ENCODE peak calls at places on chromosomes 16 and 17, in nine cellular contexts. One of them, this sample, is unnamed.

GRCh38 chr16:342455-343213 is 9.9 kb downstream of the AXIN1 start:
- DNase-seq in central memory CD4-positive, alpha-beta T cell: no peak
- DNase-seq in left ventricle myocardium inferior: no peak
- DNase-seq in AG08396: no peak
- DNase-seq in skeletal muscle cell: no peak
- DNase-seq in AG10803: no peak
- DNase-seq in activated CD4-positive, alpha-beta T cell treated with anti-CD3 and anti-CD28 coated beads, Interleukin-2, amount 50 U/mL, for 4 hours: no peak
- DNase-seq in cardiac fibroblast: no peak
- DNase-seq in CD4-positive, alpha-beta memory T cell: no peak
- DNase-seq in this sample: no peak

GRCh38 chr17:17440938-17441730 is 35.7 kb upstream of the MED9 start:
- DNase-seq in skeletal muscle cell: no peak
- DNase-seq in left ventricle myocardium inferior: no peak
- DNase-seq in activated CD4-positive, alpha-beta T cell treated with anti-CD3 and anti-CD28 coated beads, Interleukin-2, amount 50 U/mL, for 4 hours: no peak
- DNase-seq in cardiac fibroblast: no peak
- DNase-seq in CD4-positive, alpha-beta memory T cell: no peak
- DNase-seq in AG10803: no peak
- DNase-seq in central memory CD4-positive, alpha-beta T cell: no peak
- DNase-seq in AG08396: no peak
- DNase-seq in this sample: no peak

GRCh38 chr17:80225230-80225629 is 5.0 kb downstream of the SLC26A11 start:
- DNase-seq in cardiac fibroblast: no peak
- DNase-seq in skeletal muscle cell: no peak
- DNase-seq in activated CD4-positive, alpha-beta T cell treated with anti-CD3 and anti-CD28 coated beads, Interleukin-2, amount 50 U/mL, for 4 hours: no peak
- DNase-seq in CD4-positive, alpha-beta memory T cell: no peak
- DNase-seq in central memory CD4-positive, alpha-beta T cell: no peak
- DNase-seq in AG08396: no peak
- DNase-seq in left ventricle myocardium inferior: no peak
- DNase-seq in AG10803: no peak
- DNase-seq in this sample: no peak

GRCh38 chr17:37713028-37713431 is 31.8 kb downstream of the HNF1B start:
- DNase-seq in AG10803: no peak
- DNase-seq in activated CD4-positive, alpha-beta T cell treated with anti-CD3 and anti-CD28 coated beads, Interleukin-2, amount 50 U/mL, for 4 hours: no peak
- DNase-seq in CD4-positive, alpha-beta memory T cell: no peak
- DNase-seq in skeletal muscle cell: no peak
- DNase-seq in left ventricle myocardium inferior: no peak
- DNase-seq in cardiac fibroblast: no peak
- DNase-seq in AG08396: no peak
- DNase-seq in central memory CD4-positive, alpha-beta T cell: no peak
- DNase-seq in this sample: no peak

GRCh38 chr17:79192503-79193500 is 118.2 kb downstream of the ENGASE start:
- DNase-seq in skeletal muscle cell: no peak
- DNase-seq in AG10803: peak
- DNase-seq in activated CD4-positive, alpha-beta T cell treated with anti-CD3 and anti-CD28 coated beads, Interleukin-2, amount 50 U/mL, for 4 hours: no peak
- DNase-seq in AG08396: peak
- DNase-seq in CD4-positive, alpha-beta memory T cell: no peak
- DNase-seq in central memory CD4-positive, alpha-beta T cell: no peak
- DNase-seq in cardiac fibroblast: peak
- DNase-seq in left ventricle myocardium inferior: peak
- DNase-seq in this sample: no peak

GRCh38 chr16:81335669-81336068 is 20.9 kb downstream of the GAN start:
- DNase-seq in AG08396: no peak
- DNase-seq in left ventricle myocardium inferior: no peak
- DNase-seq in activated CD4-positive, alpha-beta T cell treated with anti-CD3 and anti-CD28 coated beads, Interleukin-2, amount 50 U/mL, for 4 hours: no peak
- DNase-seq in CD4-positive, alpha-beta memory T cell: no peak
- DNase-seq in cardiac fibroblast: no peak
- DNase-seq in AG10803: no peak
- DNase-seq in skeletal muscle cell: no peak
- DNase-seq in central memory CD4-positive, alpha-beta T cell: no peak
- DNase-seq in this sample: no peak

GRCh38 chr16:30444231-30445148 is 1.2 kb downstream of the SEPHS2 start:
- DNase-seq in left ventricle myocardium inferior: no peak
- DNase-seq in AG08396: no peak
- DNase-seq in AG10803: no peak
- DNase-seq in CD4-positive, alpha-beta memory T cell: no peak
- DNase-seq in skeletal muscle cell: no peak
- DNase-seq in cardiac fibroblast: no peak
- DNase-seq in activated CD4-positive, alpha-beta T cell treated with anti-CD3 and anti-CD28 coated beads, Interleukin-2, amount 50 U/mL, for 4 hours: no peak
- DNase-seq in central memory CD4-positive, alpha-beta T cell: no peak
- DNase-seq in this sample: no peak

GRCh38 chr17:67245694-67246397 is 850 bp upstream of the HELZ start:
- DNase-seq in AG08396: peak
- DNase-seq in left ventricle myocardium inferior: peak
- DNase-seq in skeletal muscle cell: no peak
- DNase-seq in activated CD4-positive, alpha-beta T cell treated with anti-CD3 and anti-CD28 coated beads, Interleukin-2, amount 50 U/mL, for 4 hours: peak
- DNase-seq in AG10803: no peak
- DNase-seq in cardiac fibroblast: no peak
- DNase-seq in CD4-positive, alpha-beta memory T cell: peak
- DNase-seq in central memory CD4-positive, alpha-beta T cell: peak
- DNase-seq in this sample: peak

GRCh38 chr17:49290690-49291326 is 60.2 kb upstream of the PHOSPHO1 start:
- DNase-seq in skeletal muscle cell: peak
- DNase-seq in central memory CD4-positive, alpha-beta T cell: no peak
- DNase-seq in activated CD4-positive, alpha-beta T cell treated with anti-CD3 and anti-CD28 coated beads, Interleukin-2, amount 50 U/mL, for 4 hours: no peak
- DNase-seq in AG08396: peak
- DNase-seq in cardiac fibroblast: peak
- DNase-seq in left ventricle myocardium inferior: no peak
- DNase-seq in AG10803: peak
- DNase-seq in CD4-positive, alpha-beta memory T cell: no peak
- DNase-seq in this sample: no peak

GRCh38 chr17:77217136-77217535 is 76.4 kb downstream of the SEC14L1 start:
- DNase-seq in CD4-positive, alpha-beta memory T cell: no peak
- DNase-seq in activated CD4-positive, alpha-beta T cell treated with anti-CD3 and anti-CD28 coated beads, Interleukin-2, amount 50 U/mL, for 4 hours: no peak
- DNase-seq in AG10803: no peak
- DNase-seq in central memory CD4-positive, alpha-beta T cell: no peak
- DNase-seq in AG08396: no peak
- DNase-seq in skeletal muscle cell: no peak
- DNase-seq in left ventricle myocardium inferior: no peak
- DNase-seq in cardiac fibroblast: no peak
- DNase-seq in this sample: no peak

GRCh38 chr17:4189280-4189679 is 46.3 kb downstream of the CYB5D2 start:
- DNase-seq in CD4-positive, alpha-beta memory T cell: peak
- DNase-seq in AG08396: no peak
- DNase-seq in central memory CD4-positive, alpha-beta T cell: peak
- DNase-seq in cardiac fibroblast: no peak
- DNase-seq in left ventricle myocardium inferior: no peak
- DNase-seq in skeletal muscle cell: no peak
- DNase-seq in AG10803: no peak
- DNase-seq in activated CD4-positive, alpha-beta T cell treated with anti-CD3 and anti-CD28 coated beads, Interleukin-2, amount 50 U/mL, for 4 hours: no peak
- DNase-seq in this sample: no peak

GRCh38 chr17:74176546-74177001 is 26.9 kb upstream of the RPL38 start:
- DNase-seq in CD4-positive, alpha-beta memory T cell: peak
- DNase-seq in central memory CD4-positive, alpha-beta T cell: peak
- DNase-seq in AG10803: peak
- DNase-seq in activated CD4-positive, alpha-beta T cell treated with anti-CD3 and anti-CD28 coated beads, Interleukin-2, amount 50 U/mL, for 4 hours: peak
- DNase-seq in skeletal muscle cell: no peak
- DNase-seq in left ventricle myocardium inferior: peak
- DNase-seq in cardiac fibroblast: peak
- DNase-seq in AG08396: peak
- DNase-seq in this sample: no peak

GRCh38 chr17:32112416-32112815 is 29.9 kb upstream of the RHOT1 start:
- DNase-seq in skeletal muscle cell: no peak
- DNase-seq in central memory CD4-positive, alpha-beta T cell: no peak
- DNase-seq in activated CD4-positive, alpha-beta T cell treated with anti-CD3 and anti-CD28 coated beads, Interleukin-2, amount 50 U/mL, for 4 hours: no peak
- DNase-seq in AG08396: no peak
- DNase-seq in AG10803: no peak
- DNase-seq in CD4-positive, alpha-beta memory T cell: no peak
- DNase-seq in left ventricle myocardium inferior: no peak
- DNase-seq in cardiac fibroblast: no peak
- DNase-seq in this sample: no peak

GRCh38 chr17:14308965-14309879 is 8.3 kb downstream of the HS3ST3B1 start:
- DNase-seq in central memory CD4-positive, alpha-beta T cell: peak
- DNase-seq in AG10803: peak
- DNase-seq in CD4-positive, alpha-beta memory T cell: peak
- DNase-seq in left ventricle myocardium inferior: peak
- DNase-seq in cardiac fibroblast: peak
- DNase-seq in AG08396: peak
- DNase-seq in activated CD4-positive, alpha-beta T cell treated with anti-CD3 and anti-CD28 coated beads, Interleukin-2, amount 50 U/mL, for 4 hours: peak
- DNase-seq in skeletal muscle cell: peak
- DNase-seq in this sample: peak

GRCh38 chr17:78523939-78524655 is 53.1 kb downstream of the DNAH17 start:
- DNase-seq in CD4-positive, alpha-beta memory T cell: no peak
- DNase-seq in cardiac fibroblast: no peak
- DNase-seq in skeletal muscle cell: no peak
- DNase-seq in activated CD4-positive, alpha-beta T cell treated with anti-CD3 and anti-CD28 coated beads, Interleukin-2, amount 50 U/mL, for 4 hours: no peak
- DNase-seq in left ventricle myocardium inferior: no peak
- DNase-seq in AG08396: no peak
- DNase-seq in central memory CD4-positive, alpha-beta T cell: no peak
- DNase-seq in AG10803: no peak
- DNase-seq in this sample: no peak

GRCh38 chr16:49918257-49918656 is 62.3 kb upstream of the ZNF423 start:
- DNase-seq in left ventricle myocardium inferior: no peak
- DNase-seq in skeletal muscle cell: no peak
- DNase-seq in CD4-positive, alpha-beta memory T cell: no peak
- DNase-seq in AG08396: no peak
- DNase-seq in activated CD4-positive, alpha-beta T cell treated with anti-CD3 and anti-CD28 coated beads, Interleukin-2, amount 50 U/mL, for 4 hours: no peak
- DNase-seq in AG10803: no peak
- DNase-seq in cardiac fibroblast: no peak
- DNase-seq in central memory CD4-positive, alpha-beta T cell: no peak
- DNase-seq in this sample: no peak

GRCh38 chr17:19533718-19534561 is at the start of gene SLC47A1:
- DNase-seq in activated CD4-positive, alpha-beta T cell treated with anti-CD3 and anti-CD28 coated beads, Interleukin-2, amount 50 U/mL, for 4 hours: no peak
- DNase-seq in left ventricle myocardium inferior: peak
- DNase-seq in cardiac fibroblast: peak
- DNase-seq in skeletal muscle cell: no peak
- DNase-seq in AG08396: peak
- DNase-seq in AG10803: no peak
- DNase-seq in CD4-positive, alpha-beta memory T cell: no peak
- DNase-seq in central memory CD4-positive, alpha-beta T cell: no peak
- DNase-seq in this sample: no peak

GRCh38 chr17:66952031-66952524 is 12.4 kb upstream of the CACNG4 start:
- DNase-seq in activated CD4-positive, alpha-beta T cell treated with anti-CD3 and anti-CD28 coated beads, Interleukin-2, amount 50 U/mL, for 4 hours: no peak
- DNase-seq in left ventricle myocardium inferior: no peak
- DNase-seq in AG08396: peak
- DNase-seq in skeletal muscle cell: peak
- DNase-seq in AG10803: peak
- DNase-seq in cardiac fibroblast: peak
- DNase-seq in CD4-positive, alpha-beta memory T cell: no peak
- DNase-seq in central memory CD4-positive, alpha-beta T cell: no peak
- DNase-seq in this sample: no peak

GRCh38 chr16:56584276-56584675 is 5.1 kb upstream of the MT3 start:
- DNase-seq in central memory CD4-positive, alpha-beta T cell: no peak
- DNase-seq in AG10803: no peak
- DNase-seq in left ventricle myocardium inferior: no peak
- DNase-seq in activated CD4-positive, alpha-beta T cell treated with anti-CD3 and anti-CD28 coated beads, Interleukin-2, amount 50 U/mL, for 4 hours: no peak
- DNase-seq in AG08396: no peak
- DNase-seq in cardiac fibroblast: no peak
- DNase-seq in skeletal muscle cell: no peak
- DNase-seq in CD4-positive, alpha-beta memory T cell: no peak
- DNase-seq in this sample: no peak

GRCh38 chr16:67279296-67280089 is at the start of gene PLEKHG4:
- DNase-seq in central memory CD4-positive, alpha-beta T cell: peak
- DNase-seq in left ventricle myocardium inferior: peak
- DNase-seq in AG08396: peak
- DNase-seq in cardiac fibroblast: peak
- DNase-seq in CD4-positive, alpha-beta memory T cell: peak
- DNase-seq in activated CD4-positive, alpha-beta T cell treated with anti-CD3 and anti-CD28 coated beads, Interleukin-2, amount 50 U/mL, for 4 hours: peak
- DNase-seq in skeletal muscle cell: no peak
- DNase-seq in AG10803: peak
- DNase-seq in this sample: peak

GRCh38 chr16:13110124-13110796 is 208.9 kb downstream of the SHISA9 start:
- DNase-seq in central memory CD4-positive, alpha-beta T cell: no peak
- DNase-seq in activated CD4-positive, alpha-beta T cell treated with anti-CD3 and anti-CD28 coated beads, Interleukin-2, amount 50 U/mL, for 4 hours: no peak
- DNase-seq in cardiac fibroblast: no peak
- DNase-seq in CD4-positive, alpha-beta memory T cell: no peak
- DNase-seq in skeletal muscle cell: peak
- DNase-seq in AG08396: no peak
- DNase-seq in left ventricle myocardium inferior: no peak
- DNase-seq in AG10803: peak
- DNase-seq in this sample: no peak

GRCh38 chr17:54906713-54907112 is 6.1 kb downstream of the TOM1L1 start:
- DNase-seq in AG10803: no peak
- DNase-seq in left ventricle myocardium inferior: no peak
- DNase-seq in CD4-positive, alpha-beta memory T cell: no peak
- DNase-seq in activated CD4-positive, alpha-beta T cell treated with anti-CD3 and anti-CD28 coated beads, Interleukin-2, amount 50 U/mL, for 4 hours: no peak
- DNase-seq in skeletal muscle cell: no peak
- DNase-seq in AG08396: no peak
- DNase-seq in central memory CD4-positive, alpha-beta T cell: no peak
- DNase-seq in cardiac fibroblast: no peak
- DNase-seq in this sample: no peak

GRCh38 chr17:50608700-50609375 is 25.8 kb upstream of the ABCC3 start:
- DNase-seq in skeletal muscle cell: no peak
- DNase-seq in activated CD4-positive, alpha-beta T cell treated with anti-CD3 and anti-CD28 coated beads, Interleukin-2, amount 50 U/mL, for 4 hours: no peak
- DNase-seq in AG10803: no peak
- DNase-seq in cardiac fibroblast: no peak
- DNase-seq in central memory CD4-positive, alpha-beta T cell: no peak
- DNase-seq in CD4-positive, alpha-beta memory T cell: no peak
- DNase-seq in left ventricle myocardium inferior: no peak
- DNase-seq in AG08396: no peak
- DNase-seq in this sample: no peak

GRCh38 chr17:45574376-45574775 is 83.9 kb upstream of the PLEKHM1 start:
- DNase-seq in central memory CD4-positive, alpha-beta T cell: no peak
- DNase-seq in CD4-positive, alpha-beta memory T cell: no peak
- DNase-seq in AG08396: no peak
- DNase-seq in activated CD4-positive, alpha-beta T cell treated with anti-CD3 and anti-CD28 coated beads, Interleukin-2, amount 50 U/mL, for 4 hours: no peak
- DNase-seq in cardiac fibroblast: peak
- DNase-seq in left ventricle myocardium inferior: no peak
- DNase-seq in AG10803: peak
- DNase-seq in skeletal muscle cell: peak
- DNase-seq in this sample: no peak

GRCh38 chr17:16915752-16916556 is 56.0 kb downstream of the TNFRSF13B start:
- DNase-seq in skeletal muscle cell: no peak
- DNase-seq in cardiac fibroblast: peak
- DNase-seq in CD4-positive, alpha-beta memory T cell: peak
- DNase-seq in AG10803: peak
- DNase-seq in central memory CD4-positive, alpha-beta T cell: no peak
- DNase-seq in AG08396: peak
- DNase-seq in left ventricle myocardium inferior: peak
- DNase-seq in activated CD4-positive, alpha-beta T cell treated with anti-CD3 and anti-CD28 coated beads, Interleukin-2, amount 50 U/mL, for 4 hours: peak
- DNase-seq in this sample: peak

GRCh38 chr17:49459401-49459984 is 35.6 kb upstream of the NGFR start:
- DNase-seq in CD4-positive, alpha-beta memory T cell: no peak
- DNase-seq in left ventricle myocardium inferior: no peak
- DNase-seq in cardiac fibroblast: no peak
- DNase-seq in AG10803: no peak
- DNase-seq in skeletal muscle cell: no peak
- DNase-seq in AG08396: no peak
- DNase-seq in central memory CD4-positive, alpha-beta T cell: no peak
- DNase-seq in activated CD4-positive, alpha-beta T cell treated with anti-CD3 and anti-CD28 coated beads, Interleukin-2, amount 50 U/mL, for 4 hours: no peak
- DNase-seq in this sample: no peak

GRCh38 chr17:35577826-35578194 is 561 bp downstream of the PEX12 start:
- DNase-seq in cardiac fibroblast: peak
- DNase-seq in central memory CD4-positive, alpha-beta T cell: no peak
- DNase-seq in activated CD4-positive, alpha-beta T cell treated with anti-CD3 and anti-CD28 coated beads, Interleukin-2, amount 50 U/mL, for 4 hours: no peak
- DNase-seq in skeletal muscle cell: no peak
- DNase-seq in AG10803: peak
- DNase-seq in AG08396: no peak
- DNase-seq in CD4-positive, alpha-beta memory T cell: peak
- DNase-seq in left ventricle myocardium inferior: no peak
- DNase-seq in this sample: no peak

GRCh38 chr16:20798364-20798763 is 7.9 kb downstream of the ERI2 start:
- DNase-seq in AG08396: no peak
- DNase-seq in central memory CD4-positive, alpha-beta T cell: no peak
- DNase-seq in CD4-positive, alpha-beta memory T cell: peak
- DNase-seq in AG10803: no peak
- DNase-seq in activated CD4-positive, alpha-beta T cell treated with anti-CD3 and anti-CD28 coated beads, Interleukin-2, amount 50 U/mL, for 4 hours: no peak
- DNase-seq in skeletal muscle cell: no peak
- DNase-seq in cardiac fibroblast: no peak
- DNase-seq in left ventricle myocardium inferior: no peak
- DNase-seq in this sample: no peak

GRCh38 chr16:66728117-66728787 is 23.2 kb downstream of the DYNC1LI2 start:
- DNase-seq in CD4-positive, alpha-beta memory T cell: peak
- DNase-seq in skeletal muscle cell: no peak
- DNase-seq in AG08396: peak
- DNase-seq in cardiac fibroblast: peak
- DNase-seq in AG10803: peak
- DNase-seq in left ventricle myocardium inferior: no peak
- DNase-seq in central memory CD4-positive, alpha-beta T cell: peak
- DNase-seq in activated CD4-positive, alpha-beta T cell treated with anti-CD3 and anti-CD28 coated beads, Interleukin-2, amount 50 U/mL, for 4 hours: no peak
- DNase-seq in this sample: peak

GRCh38 chr16:48384982-48385271 is 286 bp downstream of the SIAH1 start:
- DNase-seq in central memory CD4-positive, alpha-beta T cell: no peak
- DNase-seq in left ventricle myocardium inferior: peak
- DNase-seq in activated CD4-positive, alpha-beta T cell treated with anti-CD3 and anti-CD28 coated beads, Interleukin-2, amount 50 U/mL, for 4 hours: no peak
- DNase-seq in skeletal muscle cell: no peak
- DNase-seq in CD4-positive, alpha-beta memory T cell: no peak
- DNase-seq in AG08396: no peak
- DNase-seq in cardiac fibroblast: peak
- DNase-seq in AG10803: peak
- DNase-seq in this sample: no peak

GRCh38 chr17:8922923-8923322 is 42.6 kb downstream of the PIK3R5 start:
- DNase-seq in left ventricle myocardium inferior: no peak
- DNase-seq in CD4-positive, alpha-beta memory T cell: no peak
- DNase-seq in central memory CD4-positive, alpha-beta T cell: no peak
- DNase-seq in activated CD4-positive, alpha-beta T cell treated with anti-CD3 and anti-CD28 coated beads, Interleukin-2, amount 50 U/mL, for 4 hours: no peak
- DNase-seq in cardiac fibroblast: no peak
- DNase-seq in skeletal muscle cell: no peak
- DNase-seq in AG08396: no peak
- DNase-seq in AG10803: no peak
- DNase-seq in this sample: no peak